ENCODE peak calls at places on chromosomes 13 and 19, in eight cellular contexts. One of them, this sample, is unnamed.
A peak's percentile ranks its signal among the peaks of the same experiment; 100 is the strongest.

GRCh38 chr19:49738242-49738641 is 24.9 kb downstream of the TSKS start:
- DNase-seq in lower lobe of right lung: no peak
- DNase-seq in foreskin fibroblast: no peak
- DNase-seq in cardiac fibroblast: no peak
- DNase-seq in neural progenitor cell: no peak
- DNase-seq in HCT116: no peak
- DNase-seq in GM13976: no peak
- DNase-seq in glutamatergic neuron: no peak
- DNase-seq in this sample: no peak

GRCh38 chr19:18503337-18503970 is 18.4 kb downstream of the ELL start:
- DNase-seq in foreskin fibroblast: no peak
- DNase-seq in lower lobe of right lung: no peak
- DNase-seq in neural progenitor cell: no peak
- DNase-seq in glutamatergic neuron: no peak
- DNase-seq in HCT116: no peak
- DNase-seq in GM13976: no peak
- DNase-seq in cardiac fibroblast: no peak
- DNase-seq in this sample: peak; percentile 75

GRCh38 chr19:17129377-17129776 is 53.8 kb downstream of the MYO9B start:
- DNase-seq in glutamatergic neuron: no peak
- DNase-seq in foreskin fibroblast: no peak
- DNase-seq in HCT116: no peak
- DNase-seq in GM13976: no peak
- DNase-seq in lower lobe of right lung: no peak
- DNase-seq in neural progenitor cell: no peak
- DNase-seq in cardiac fibroblast: no peak
- DNase-seq in this sample: no peak

GRCh38 chr19:45770192-45771101 is 1.4 kb upstream of the SIX5 start:
- DNase-seq in GM13976: peak; percentile 91
- DNase-seq in foreskin fibroblast: peak; percentile 99
- DNase-seq in neural progenitor cell: peak; percentile 99
- DNase-seq in glutamatergic neuron: peak; percentile 96
- DNase-seq in HCT116: peak; percentile 96
- DNase-seq in cardiac fibroblast: peak; percentile 97
- DNase-seq in lower lobe of right lung: peak; percentile 96
- DNase-seq in this sample: peak; percentile 98

GRCh38 chr19:49873834-49874233 is 3.3 kb downstream of the AKT1S1 start:
- DNase-seq in neural progenitor cell: no peak
- DNase-seq in foreskin fibroblast: no peak
- DNase-seq in cardiac fibroblast: no peak
- DNase-seq in HCT116: no peak
- DNase-seq in GM13976: no peak
- DNase-seq in lower lobe of right lung: no peak
- DNase-seq in glutamatergic neuron: no peak
- DNase-seq in this sample: no peak

GRCh38 chr13:112962911-112963625 is 5.9 kb upstream of the MCF2L start:
- DNase-seq in HCT116: no peak
- DNase-seq in glutamatergic neuron: peak; percentile 6
- DNase-seq in neural progenitor cell: no peak
- DNase-seq in lower lobe of right lung: no peak
- DNase-seq in GM13976: no peak
- DNase-seq in cardiac fibroblast: no peak
- DNase-seq in foreskin fibroblast: no peak
- DNase-seq in this sample: peak; percentile 54

GRCh38 chr13:101204270-101205011 is 211.9 kb downstream of the NALCN start:
- DNase-seq in GM13976: no peak
- DNase-seq in neural progenitor cell: no peak
- DNase-seq in foreskin fibroblast: no peak
- DNase-seq in HCT116: no peak
- DNase-seq in lower lobe of right lung: no peak
- DNase-seq in cardiac fibroblast: peak; percentile 13
- DNase-seq in glutamatergic neuron: no peak
- DNase-seq in this sample: no peak

GRCh38 chr13:113187263-113187669 is 21.2 kb downstream of the PCID2 start:
- DNase-seq in foreskin fibroblast: peak; percentile 99
- DNase-seq in cardiac fibroblast: peak; percentile 100
- DNase-seq in HCT116: peak; percentile 98
- DNase-seq in glutamatergic neuron: peak; percentile 48
- DNase-seq in lower lobe of right lung: no peak
- DNase-seq in neural progenitor cell: no peak
- DNase-seq in GM13976: no peak
- DNase-seq in this sample: no peak

GRCh38 chr13:47934371-47934770 is 66.7 kb downstream of the SUCLA2 start:
- DNase-seq in cardiac fibroblast: no peak
- DNase-seq in foreskin fibroblast: no peak
- DNase-seq in HCT116: no peak
- DNase-seq in GM13976: no peak
- DNase-seq in glutamatergic neuron: no peak
- DNase-seq in lower lobe of right lung: no peak
- DNase-seq in neural progenitor cell: no peak
- DNase-seq in this sample: no peak

GRCh38 chr13:20177049-20177831 is 15.5 kb downstream of the GJB2 start:
- DNase-seq in GM13976: no peak
- DNase-seq in HCT116: no peak
- DNase-seq in neural progenitor cell: no peak
- DNase-seq in cardiac fibroblast: no peak
- DNase-seq in foreskin fibroblast: no peak
- DNase-seq in glutamatergic neuron: no peak
- DNase-seq in lower lobe of right lung: no peak
- DNase-seq in this sample: no peak

GRCh38 chr13:98576963-98577822 is at the start of gene STK24:
- DNase-seq in HCT116: no peak
- DNase-seq in neural progenitor cell: peak; percentile 92
- DNase-seq in foreskin fibroblast: peak; percentile 88
- DNase-seq in cardiac fibroblast: peak; percentile 76
- DNase-seq in glutamatergic neuron: peak; percentile 73
- DNase-seq in GM13976: peak; percentile 92
- DNase-seq in lower lobe of right lung: peak; percentile 75
- DNase-seq in this sample: peak; percentile 94

GRCh38 chr19:47511681-47512080 is 3.2 kb downstream of the NAPA start:
- DNase-seq in HCT116: no peak
- DNase-seq in cardiac fibroblast: peak; percentile 52
- DNase-seq in neural progenitor cell: no peak
- DNase-seq in glutamatergic neuron: peak; percentile 79
- DNase-seq in foreskin fibroblast: peak; percentile 67
- DNase-seq in GM13976: no peak
- DNase-seq in lower lobe of right lung: no peak
- DNase-seq in this sample: no peak

GRCh38 chr19:19732579-19733501 is at the start of gene ZNF14:
- DNase-seq in cardiac fibroblast: peak; percentile 96
- DNase-seq in HCT116: peak; percentile 91
- DNase-seq in glutamatergic neuron: peak; percentile 94
- DNase-seq in neural progenitor cell: peak; percentile 98
- DNase-seq in foreskin fibroblast: peak; percentile 97
- DNase-seq in lower lobe of right lung: peak; percentile 94
- DNase-seq in GM13976: peak; percentile 99
- DNase-seq in this sample: peak; percentile 95

GRCh38 chr19:3234800-3235199 is 10.3 kb downstream of the CELF5 start:
- DNase-seq in GM13976: peak; percentile 52
- DNase-seq in neural progenitor cell: no peak
- DNase-seq in foreskin fibroblast: no peak
- DNase-seq in cardiac fibroblast: no peak
- DNase-seq in lower lobe of right lung: no peak
- DNase-seq in HCT116: no peak
- DNase-seq in glutamatergic neuron: no peak
- DNase-seq in this sample: no peak

GRCh38 chr19:32363175-32363574 is 17.8 kb downstream of the ZNF507 start:
- DNase-seq in neural progenitor cell: no peak
- DNase-seq in lower lobe of right lung: no peak
- DNase-seq in GM13976: no peak
- DNase-seq in cardiac fibroblast: peak; percentile 35
- DNase-seq in glutamatergic neuron: no peak
- DNase-seq in foreskin fibroblast: no peak
- DNase-seq in HCT116: no peak
- DNase-seq in this sample: no peak

GRCh38 chr19:16022681-16023557 is 53.4 kb upstream of the TPM4 start:
- DNase-seq in foreskin fibroblast: no peak
- DNase-seq in cardiac fibroblast: no peak
- DNase-seq in HCT116: no peak
- DNase-seq in neural progenitor cell: no peak
- DNase-seq in GM13976: peak; percentile 25
- DNase-seq in glutamatergic neuron: no peak
- DNase-seq in lower lobe of right lung: no peak
- DNase-seq in this sample: no peak

GRCh38 chr19:45764947-45765346 is 4.1 kb downstream of the SIX5 start:
- DNase-seq in neural progenitor cell: no peak
- DNase-seq in HCT116: no peak
- DNase-seq in foreskin fibroblast: no peak
- DNase-seq in cardiac fibroblast: no peak
- DNase-seq in lower lobe of right lung: no peak
- DNase-seq in GM13976: no peak
- DNase-seq in glutamatergic neuron: no peak
- DNase-seq in this sample: no peak

GRCh38 chr19:13463296-13463695 is 43.0 kb downstream of the CACNA1A start:
- DNase-seq in cardiac fibroblast: peak; percentile 15
- DNase-seq in GM13976: peak; percentile 32
- DNase-seq in glutamatergic neuron: no peak
- DNase-seq in foreskin fibroblast: peak; percentile 34
- DNase-seq in neural progenitor cell: peak; percentile 81
- DNase-seq in HCT116: no peak
- DNase-seq in lower lobe of right lung: no peak
- DNase-seq in this sample: no peak

GRCh38 chr19:2542341-2543069 is 66.6 kb downstream of the GADD45B start:
- DNase-seq in glutamatergic neuron: no peak
- DNase-seq in foreskin fibroblast: no peak
- DNase-seq in cardiac fibroblast: peak; percentile 63
- DNase-seq in HCT116: no peak
- DNase-seq in GM13976: no peak
- DNase-seq in lower lobe of right lung: peak; percentile 55
- DNase-seq in neural progenitor cell: no peak
- DNase-seq in this sample: peak; percentile 74

GRCh38 chr19:55613396-55613795 is 7.9 kb downstream of the ZNF865 start:
- DNase-seq in foreskin fibroblast: no peak
- DNase-seq in cardiac fibroblast: no peak
- DNase-seq in neural progenitor cell: no peak
- DNase-seq in lower lobe of right lung: no peak
- DNase-seq in glutamatergic neuron: no peak
- DNase-seq in HCT116: no peak
- DNase-seq in GM13976: no peak
- DNase-seq in this sample: peak; percentile 72

GRCh38 chr19:12872941-12873890 is 8.0 kb downstream of the DNASE2 start:
- DNase-seq in HCT116: no peak
- DNase-seq in glutamatergic neuron: peak; percentile 59
- DNase-seq in neural progenitor cell: peak; percentile 21
- DNase-seq in foreskin fibroblast: peak; percentile 46
- DNase-seq in lower lobe of right lung: peak; percentile 83
- DNase-seq in GM13976: peak; percentile 79
- DNase-seq in cardiac fibroblast: peak; percentile 84
- DNase-seq in this sample: no peak

GRCh38 chr13:23205807-23206206 is 25.0 kb downstream of the SGCG start:
- DNase-seq in glutamatergic neuron: no peak
- DNase-seq in cardiac fibroblast: no peak
- DNase-seq in lower lobe of right lung: no peak
- DNase-seq in HCT116: no peak
- DNase-seq in neural progenitor cell: no peak
- DNase-seq in foreskin fibroblast: no peak
- DNase-seq in GM13976: no peak
- DNase-seq in this sample: no peak

GRCh38 chr19:9061879-9062278 is 25.0 kb upstream of the OR1M1 start:
- DNase-seq in glutamatergic neuron: no peak
- DNase-seq in cardiac fibroblast: no peak
- DNase-seq in HCT116: no peak
- DNase-seq in GM13976: no peak
- DNase-seq in lower lobe of right lung: no peak
- DNase-seq in neural progenitor cell: no peak
- DNase-seq in foreskin fibroblast: no peak
- DNase-seq in this sample: no peak

GRCh38 chr13:33069365-33069764 is 53.1 kb downstream of the KL start:
- DNase-seq in HCT116: no peak
- DNase-seq in glutamatergic neuron: no peak
- DNase-seq in foreskin fibroblast: no peak
- DNase-seq in cardiac fibroblast: peak; percentile 58
- DNase-seq in lower lobe of right lung: no peak
- DNase-seq in neural progenitor cell: no peak
- DNase-seq in GM13976: no peak
- DNase-seq in this sample: no peak
- TF ChIP-seq CTCF in HCT116: peak; percentile 42
- TF ChIP-seq CTCF in glutamatergic neuron: no peak
- TF ChIP-seq CTCF in foreskin fibroblast: no peak
- TF ChIP-seq CTCF in cardiac fibroblast: peak; percentile 25
- TF ChIP-seq CTCF in lower lobe of right lung: peak; percentile 25
- TF ChIP-seq CTCF in neural progenitor cell: peak; percentile 49
- TF ChIP-seq CTCF in GM13976: no peak
- TF ChIP-seq CTCF in this sample: no peak

DNA sequence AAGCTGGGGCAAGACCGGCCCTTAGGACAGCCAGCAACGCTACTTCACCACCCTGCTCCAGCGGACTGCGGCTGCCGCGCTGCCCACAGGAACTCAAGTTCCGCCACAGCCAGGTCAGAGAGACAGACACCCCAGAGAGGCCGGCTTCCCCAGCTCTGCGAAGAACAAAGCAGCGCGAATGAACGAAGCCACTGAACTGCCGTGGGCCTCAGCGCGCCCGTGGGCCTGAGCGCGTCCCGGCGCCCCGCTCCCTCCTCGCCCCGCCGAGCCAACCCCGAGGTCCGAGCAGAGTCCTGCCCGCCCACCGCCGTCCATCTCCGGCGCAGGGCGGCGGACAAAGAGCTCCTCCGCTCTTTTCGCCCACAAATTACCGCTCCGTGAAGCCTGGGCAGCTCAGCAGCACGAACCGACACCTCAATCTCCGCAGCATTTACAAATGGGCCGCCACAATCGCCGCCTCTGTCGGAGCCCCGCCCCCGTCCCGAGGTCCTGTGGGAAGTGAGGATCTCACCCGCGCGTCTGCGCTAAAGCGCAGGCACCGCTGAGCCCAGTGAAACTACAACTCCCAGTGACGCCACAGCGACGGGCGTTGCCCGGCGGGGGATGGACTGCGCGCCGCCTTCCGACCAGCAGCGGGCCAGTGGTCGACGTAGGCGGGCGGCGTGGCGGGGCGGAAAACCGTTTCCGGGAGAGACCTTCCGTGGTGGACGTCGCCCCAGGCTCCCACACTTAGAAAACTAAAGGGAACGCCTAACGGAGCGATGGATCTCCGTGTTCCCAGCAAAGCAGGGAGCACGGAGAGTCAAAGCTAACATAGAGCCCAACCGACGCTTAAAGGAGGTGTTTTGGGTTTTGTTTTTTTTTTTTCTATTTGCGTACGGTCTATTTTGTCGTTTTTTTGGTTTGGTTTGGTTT is 158.7 kb downstream of the RNF17 start:
- DNase-seq in glutamatergic neuron: peak; percentile 97
- DNase-seq in cardiac fibroblast: peak; percentile 97
- DNase-seq in lower lobe of right lung: peak; percentile 99
- DNase-seq in HCT116: peak; percentile 90
- DNase-seq in GM13976: peak; percentile 93
- DNase-seq in foreskin fibroblast: peak; percentile 100
- DNase-seq in neural progenitor cell: peak; percentile 98
- DNase-seq in this sample: peak; percentile 99
- TF ChIP-seq CTCF in glutamatergic neuron: no peak
- TF ChIP-seq CTCF in cardiac fibroblast: no peak
- TF ChIP-seq CTCF in lower lobe of right lung: peak; percentile 36
- TF ChIP-seq CTCF in HCT116: no peak
- TF ChIP-seq CTCF in GM13976: no peak
- TF ChIP-seq CTCF in foreskin fibroblast: no peak
- TF ChIP-seq CTCF in neural progenitor cell: peak; percentile 21
- TF ChIP-seq CTCF in this sample: peak; percentile 37

GRCh38 chr13:86737334-86737932 is 933.7 kb upstream of the SLITRK5 start:
- DNase-seq in GM13976: no peak
- DNase-seq in foreskin fibroblast: no peak
- DNase-seq in HCT116: no peak
- DNase-seq in cardiac fibroblast: no peak
- DNase-seq in glutamatergic neuron: no peak
- DNase-seq in neural progenitor cell: no peak
- DNase-seq in lower lobe of right lung: no peak
- DNase-seq in this sample: no peak
- TF ChIP-seq CTCF in GM13976: no peak
- TF ChIP-seq CTCF in foreskin fibroblast: no peak
- TF ChIP-seq CTCF in HCT116: no peak
- TF ChIP-seq CTCF in cardiac fibroblast: no peak
- TF ChIP-seq CTCF in glutamatergic neuron: no peak
- TF ChIP-seq CTCF in neural progenitor cell: no peak
- TF ChIP-seq CTCF in lower lobe of right lung: no peak
- TF ChIP-seq CTCF in this sample: no peak

GRCh38 chr19:39890755-39891551 is 43.5 kb downstream of the FCGBP start:
- DNase-seq in foreskin fibroblast: no peak
- DNase-seq in glutamatergic neuron: no peak
- DNase-seq in cardiac fibroblast: no peak
- DNase-seq in neural progenitor cell: no peak
- DNase-seq in GM13976: no peak
- DNase-seq in lower lobe of right lung: no peak
- DNase-seq in HCT116: no peak
- DNase-seq in this sample: peak; percentile 74
- TF ChIP-seq CTCF in foreskin fibroblast: no peak
- TF ChIP-seq CTCF in glutamatergic neuron: no peak
- TF ChIP-seq CTCF in cardiac fibroblast: no peak
- TF ChIP-seq CTCF in neural progenitor cell: no peak
- TF ChIP-seq CTCF in GM13976: no peak
- TF ChIP-seq CTCF in lower lobe of right lung: no peak
- TF ChIP-seq CTCF in HCT116: no peak
- TF ChIP-seq CTCF in this sample: no peak

This sample was measured in spleen.